ENCODE peak calls at places on chromosome 22, in seven cellular contexts. One of them, this sample, is unnamed.

GRCh38 chr22:17980638-17981051 is 43.7 kb downstream of the MICAL3 start:
- DNase-seq in body of pancreas: peak
- DNase-seq in A549: no peak
- DNase-seq in erythroblast: peak
- DNase-seq in GM12892: no peak
- DNase-seq in heart left ventricle: no peak
- DNase-seq in transverse colon: peak
- DNase-seq in this sample: no peak

GRCh38 chr22:36419177-36419911 is 31.6 kb upstream of the MYH9 start:
- DNase-seq in GM12892: no peak
- DNase-seq in transverse colon: peak
- DNase-seq in body of pancreas: peak
- DNase-seq in A549: no peak
- DNase-seq in erythroblast: peak
- DNase-seq in heart left ventricle: peak
- DNase-seq in this sample: no peak

GRCh38 chr22:50048066-50048765 is 9.9 kb downstream of the TTLL8 start:
- DNase-seq in body of pancreas: no peak
- DNase-seq in heart left ventricle: no peak
- DNase-seq in erythroblast: no peak
- DNase-seq in transverse colon: no peak
- DNase-seq in A549: no peak
- DNase-seq in GM12892: no peak
- DNase-seq in this sample: no peak

GRCh38 chr22:44112191-44112590 is 68.5 kb upstream of the PARVG start:
- DNase-seq in heart left ventricle: no peak
- DNase-seq in A549: no peak
- DNase-seq in erythroblast: no peak
- DNase-seq in GM12892: no peak
- DNase-seq in body of pancreas: no peak
- DNase-seq in transverse colon: no peak
- DNase-seq in this sample: no peak

GRCh38 chr22:38176170-38176741 is 5.4 kb downstream of the PLA2G6 start:
- DNase-seq in A549: no peak
- DNase-seq in erythroblast: no peak
- DNase-seq in heart left ventricle: peak
- DNase-seq in body of pancreas: peak
- DNase-seq in GM12892: peak
- DNase-seq in transverse colon: peak
- DNase-seq in this sample: no peak

GRCh38 chr22:29457730-29458129 is 19.3 kb downstream of the RFPL1 start:
- DNase-seq in A549: peak
- DNase-seq in heart left ventricle: no peak
- DNase-seq in transverse colon: peak
- DNase-seq in GM12892: peak
- DNase-seq in erythroblast: peak
- DNase-seq in body of pancreas: peak
- DNase-seq in this sample: peak

GRCh38 chr22:30426395-30427353 is 1.1 kb downstream of the MTFP1 start:
- DNase-seq in heart left ventricle: peak
- DNase-seq in GM12892: peak
- DNase-seq in A549: peak
- DNase-seq in erythroblast: peak
- DNase-seq in transverse colon: peak
- DNase-seq in body of pancreas: peak
- DNase-seq in this sample: no peak

GRCh38 chr22:31278643-31279326 is 13.5 kb downstream of the PIK3IP1 start:
- DNase-seq in A549: no peak
- DNase-seq in body of pancreas: no peak
- DNase-seq in erythroblast: no peak
- DNase-seq in GM12892: no peak
- DNase-seq in transverse colon: no peak
- DNase-seq in heart left ventricle: no peak
- DNase-seq in this sample: no peak

GRCh38 chr22:44379817-44380560 is 67.2 kb upstream of the SHISAL1 start:
- DNase-seq in GM12892: no peak
- DNase-seq in erythroblast: no peak
- DNase-seq in A549: no peak
- DNase-seq in heart left ventricle: no peak
- DNase-seq in transverse colon: no peak
- DNase-seq in body of pancreas: no peak
- DNase-seq in this sample: no peak

GRCh38 chr22:49418341-49418894 is 409.3 kb downstream of the BRD1 start:
- DNase-seq in transverse colon: no peak
- DNase-seq in erythroblast: no peak
- DNase-seq in heart left ventricle: no peak
- DNase-seq in GM12892: no peak
- DNase-seq in A549: no peak
- DNase-seq in body of pancreas: no peak
- DNase-seq in this sample: no peak

GRCh38 chr22:23553438-23553837 is 26.7 kb downstream of the IGLL1 start:
- DNase-seq in erythroblast: no peak
- DNase-seq in GM12892: no peak
- DNase-seq in body of pancreas: no peak
- DNase-seq in transverse colon: no peak
- DNase-seq in A549: no peak
- DNase-seq in heart left ventricle: no peak
- DNase-seq in this sample: no peak

GRCh38 chr22:50489363-50490243 is 2.9 kb downstream of the MIOX start:
- DNase-seq in erythroblast: no peak
- DNase-seq in heart left ventricle: no peak
- DNase-seq in transverse colon: no peak
- DNase-seq in A549: no peak
- DNase-seq in body of pancreas: no peak
- DNase-seq in GM12892: no peak
- DNase-seq in this sample: no peak

GRCh38 chr22:49995413-49996191 is 17.0 kb downstream of the IL17REL start:
- DNase-seq in body of pancreas: no peak
- DNase-seq in GM12892: no peak
- DNase-seq in transverse colon: peak
- DNase-seq in heart left ventricle: no peak
- DNase-seq in A549: no peak
- DNase-seq in erythroblast: no peak
- DNase-seq in this sample: no peak

GRCh38 chr22:23033116-23033905 is 37.0 kb upstream of the GNAZ start:
- DNase-seq in erythroblast: no peak
- DNase-seq in body of pancreas: no peak
- DNase-seq in A549: no peak
- DNase-seq in heart left ventricle: no peak
- DNase-seq in transverse colon: no peak
- DNase-seq in GM12892: no peak
- DNase-seq in this sample: no peak

GRCh38 chr22:44325718-44326548 is 13.2 kb upstream of the SHISAL1 start:
- DNase-seq in transverse colon: no peak
- DNase-seq in erythroblast: no peak
- DNase-seq in GM12892: no peak
- DNase-seq in A549: no peak
- DNase-seq in heart left ventricle: no peak
- DNase-seq in body of pancreas: no peak
- DNase-seq in this sample: no peak

GRCh38 chr22:49747130-49747529 is 80.5 kb downstream of the BRD1 start:
- DNase-seq in erythroblast: no peak
- DNase-seq in A549: no peak
- DNase-seq in GM12892: no peak
- DNase-seq in heart left ventricle: no peak
- DNase-seq in transverse colon: no peak
- DNase-seq in body of pancreas: no peak
- DNase-seq in this sample: no peak

GRCh38 chr22:23193882-23194281 is 13.6 kb downstream of the BCR start:
- DNase-seq in body of pancreas: no peak
- DNase-seq in transverse colon: no peak
- DNase-seq in erythroblast: no peak
- DNase-seq in A549: no peak
- DNase-seq in GM12892: no peak
- DNase-seq in heart left ventricle: no peak
- DNase-seq in this sample: no peak

GRCh38 chr22:30562391-30562790 is 12.1 kb downstream of the GAL3ST1 start:
- DNase-seq in erythroblast: no peak
- DNase-seq in GM12892: no peak
- DNase-seq in A549: peak
- DNase-seq in body of pancreas: no peak
- DNase-seq in transverse colon: no peak
- DNase-seq in heart left ventricle: no peak
- DNase-seq in this sample: peak

GRCh38 chr22:37229012-37229804 is 14.9 kb downstream of the RAC2 start:
- DNase-seq in A549: peak
- DNase-seq in GM12892: no peak
- DNase-seq in erythroblast: peak
- DNase-seq in transverse colon: no peak
- DNase-seq in heart left ventricle: no peak
- DNase-seq in body of pancreas: no peak
- DNase-seq in this sample: peak

GRCh38 chr22:32583074-32583677 is 108.6 kb downstream of the FBXO7 start:
- DNase-seq in erythroblast: no peak
- DNase-seq in GM12892: no peak
- DNase-seq in A549: no peak
- DNase-seq in transverse colon: no peak
- DNase-seq in body of pancreas: no peak
- DNase-seq in heart left ventricle: no peak
- DNase-seq in this sample: no peak

GRCh38 chr22:41301085-41302015 is at the start of gene ZC3H7B:
- DNase-seq in erythroblast: peak
- DNase-seq in heart left ventricle: peak
- DNase-seq in transverse colon: peak
- DNase-seq in body of pancreas: peak
- DNase-seq in GM12892: peak
- DNase-seq in A549: peak
- DNase-seq in this sample: peak

DNA sequence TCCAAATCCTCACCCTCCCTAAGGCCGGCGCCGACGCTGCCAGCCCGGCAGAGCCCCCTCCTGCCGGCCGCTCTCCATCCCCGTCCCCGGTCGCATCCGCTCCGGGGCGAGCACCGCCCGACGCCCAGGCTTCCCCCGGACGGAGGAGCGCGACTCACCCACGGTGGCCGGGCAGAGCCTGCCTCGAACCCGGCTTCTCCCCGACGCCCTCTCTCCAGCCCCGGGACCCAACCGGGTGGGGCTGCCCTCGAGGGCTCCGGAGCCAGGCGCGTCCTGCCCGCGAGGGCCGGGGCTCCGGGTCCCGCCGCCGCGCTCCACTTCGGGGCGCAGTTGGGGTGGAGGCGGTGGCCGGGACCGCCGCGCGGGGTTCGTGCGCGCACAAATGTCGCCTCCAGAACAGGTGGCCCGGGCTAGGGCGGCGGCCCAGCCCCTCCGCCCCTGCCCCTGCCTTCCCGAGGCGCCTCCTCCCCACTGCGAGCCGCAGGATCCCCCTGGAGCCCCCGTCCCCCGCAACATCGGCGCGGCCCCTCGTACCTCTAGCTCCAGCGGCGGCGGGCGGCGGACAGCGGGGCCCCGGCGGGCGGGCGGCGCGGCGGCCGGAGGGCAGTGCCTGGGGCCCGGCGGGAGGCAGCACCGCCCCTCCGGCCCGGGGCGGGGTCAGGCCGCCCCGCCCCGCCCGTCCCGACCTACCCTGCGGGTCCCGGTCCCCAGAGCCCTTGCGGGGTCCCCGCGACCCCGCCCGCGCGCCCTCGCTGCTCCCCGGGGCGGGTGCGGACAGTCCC is at the start of gene A4GALT:
- DNase-seq in GM12892: no peak
- DNase-seq in heart left ventricle: peak
- DNase-seq in body of pancreas: peak
- DNase-seq in erythroblast: peak
- DNase-seq in transverse colon: no peak
- DNase-seq in A549: no peak
- DNase-seq in this sample: no peak
- TF ChIP-seq POLR2A in GM12892: no peak
- TF ChIP-seq POLR2A in heart left ventricle: peak
- TF ChIP-seq POLR2A in body of pancreas: no peak
- TF ChIP-seq POLR2A in erythroblast: peak
- TF ChIP-seq POLR2A in transverse colon: no peak
- TF ChIP-seq POLR2A in A549: no peak
- TF ChIP-seq POLR2A in this sample: no peak

GRCh38 chr22:39958009-39958711 is 2.0 kb upstream of the TMA7B start:
- DNase-seq in A549: no peak
- DNase-seq in erythroblast: no peak
- DNase-seq in body of pancreas: no peak
- DNase-seq in GM12892: no peak
- DNase-seq in heart left ventricle: no peak
- DNase-seq in transverse colon: no peak
- DNase-seq in this sample: no peak
- TF ChIP-seq POLR2A in A549: no peak
- TF ChIP-seq POLR2A in erythroblast: no peak
- TF ChIP-seq POLR2A in body of pancreas: no peak
- TF ChIP-seq POLR2A in GM12892: no peak
- TF ChIP-seq POLR2A in heart left ventricle: no peak
- TF ChIP-seq POLR2A in transverse colon: no peak
- TF ChIP-seq POLR2A in this sample: no peak

DNA sequence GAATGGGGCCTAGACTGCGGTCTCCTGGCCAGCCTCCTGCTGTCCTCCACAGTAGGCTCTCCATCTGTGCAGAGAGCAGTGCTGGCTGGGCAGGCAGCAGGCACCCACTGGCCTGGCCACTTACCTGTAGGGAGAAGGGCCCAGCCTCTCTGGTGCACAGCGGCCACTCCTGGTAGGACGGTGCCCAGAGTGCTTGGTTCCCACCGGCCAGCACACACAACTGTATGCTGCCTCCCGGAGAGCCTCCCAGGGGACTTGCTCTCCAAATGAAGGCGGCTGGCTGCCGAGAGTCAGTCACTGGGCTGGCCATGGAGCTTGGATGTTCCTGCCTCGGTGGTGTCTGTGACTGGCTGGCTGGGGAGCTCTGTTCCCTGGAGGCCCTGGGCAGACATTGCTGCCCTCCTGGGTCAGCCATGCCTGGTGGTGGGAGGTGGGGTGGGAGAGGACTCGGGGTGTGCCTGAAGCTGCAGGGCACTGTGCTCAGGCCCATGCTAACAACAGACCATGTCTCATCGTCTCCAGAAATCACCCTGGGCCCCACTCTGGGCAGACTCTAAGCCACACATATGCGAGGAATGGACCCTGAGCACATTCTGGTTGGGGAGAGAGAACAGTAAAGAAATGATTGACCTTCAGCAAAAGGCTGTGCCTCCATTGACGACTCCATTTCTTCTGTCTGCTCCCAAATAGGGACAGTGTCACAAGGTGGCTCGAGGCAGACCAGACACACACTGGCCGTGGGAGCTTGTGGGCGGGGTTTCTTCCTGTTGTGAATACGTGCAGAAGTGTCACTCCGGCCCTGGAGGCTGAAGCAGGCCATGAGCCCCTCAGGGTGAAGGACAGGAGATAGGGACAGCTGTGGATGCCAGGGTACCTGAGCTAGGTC is 350.8 kb downstream of the TBC1D22A start:
- DNase-seq in transverse colon: no peak
- DNase-seq in erythroblast: no peak
- DNase-seq in body of pancreas: no peak
- DNase-seq in GM12892: no peak
- DNase-seq in A549: no peak
- DNase-seq in heart left ventricle: no peak
- DNase-seq in this sample: no peak
- TF ChIP-seq POLR2A in transverse colon: no peak
- TF ChIP-seq POLR2A in erythroblast: no peak
- TF ChIP-seq POLR2A in body of pancreas: no peak
- TF ChIP-seq POLR2A in GM12892: no peak
- TF ChIP-seq POLR2A in A549: no peak
- TF ChIP-seq POLR2A in heart left ventricle: no peak
- TF ChIP-seq POLR2A in this sample: no peak

DNA sequence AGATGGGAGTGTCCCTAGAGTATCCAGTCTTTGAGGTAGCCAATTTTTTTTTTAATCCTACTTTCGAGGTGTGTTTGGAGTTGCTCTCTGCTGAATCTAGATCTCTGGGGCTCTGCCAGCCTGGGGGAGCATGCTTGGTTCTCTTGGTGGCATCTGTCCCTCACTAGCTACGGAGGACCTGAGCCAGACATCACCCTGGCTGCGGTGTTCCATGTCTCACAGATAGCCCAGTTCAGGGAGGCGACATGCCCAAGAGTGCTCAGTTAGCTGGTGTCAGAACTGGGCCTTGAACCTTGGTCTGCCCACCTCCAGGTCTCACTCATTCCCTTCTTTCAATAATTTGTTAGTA is 502 bp downstream of the HMOX1 start:
- DNase-seq in erythroblast: no peak
- DNase-seq in transverse colon: no peak
- DNase-seq in A549: no peak
- DNase-seq in heart left ventricle: no peak
- DNase-seq in body of pancreas: no peak
- DNase-seq in GM12892: no peak
- DNase-seq in this sample: no peak
- TF ChIP-seq POLR2A in erythroblast: no peak
- TF ChIP-seq POLR2A in transverse colon: no peak
- TF ChIP-seq POLR2A in A549: no peak
- TF ChIP-seq POLR2A in heart left ventricle: no peak
- TF ChIP-seq POLR2A in body of pancreas: no peak
- TF ChIP-seq POLR2A in GM12892: no peak
- TF ChIP-seq POLR2A in this sample: no peak